ENCODE peak calls at places on chromosomes 4 and X, in six cellular contexts. G, O, Z, V, F and D are unnamed samples. For H3K36me3, the result is how much of the 10 kb centered on the place peaks cover.

GRCh38 chrX:21374163-21374993 is at the start of gene CNKSR2:
- DNase-seq in G (no peak), O (peak), Z (no peak), V (peak), F (no peak), D (peak)

GRCh38 chr4:43471950-43472349 is 579.4 kb downstream of the GRXCR1 start:
- DNase-seq in G (no peak), O (no peak), Z (peak), V (no peak), F (no peak), D (no peak)

GRCh38 chrX:129877401-129877800 is 28.6 kb upstream of the UTP14A start:
- DNase-seq in G (no peak), O (no peak), Z (no peak), V (no peak), F (no peak), D (no peak)

GRCh38 chr4:184375027-184375426 is 99.3 kb downstream of the IRF2 start:
- DNase-seq in G (no peak), O (no peak), Z (no peak), V (no peak), F (no peak), D (peak)

GRCh38 chr4:1714303-1715001 is 2.3 kb upstream of the SLBP start:
- DNase-seq in G (no peak), O (peak), Z (peak), V (no peak), F (no peak), D (no peak)

GRCh38 chr4:38911257-38911656 is 43.7 kb downstream of the FAM114A1 start:
- DNase-seq in G (no peak), O (peak), Z (no peak), V (no peak), F (no peak), D (no peak)

GRCh38 chrX:2261838-2262678 is 238.7 kb downstream of the DHRSX start:
- DNase-seq in G (no peak), O (peak), Z (no peak), V (no peak), F (no peak), D (no peak)

GRCh38 chr4:186144180-186144579 is 39.7 kb downstream of the FAM149A start:
- DNase-seq in G (peak), O (no peak), Z (no peak), V (peak), F (no peak), D (peak)

GRCh38 chr4:2694691-2695090 is 61.4 kb downstream of the TNIP2 start:
- DNase-seq in G (no peak), O (no peak), Z (no peak), V (no peak), F (no peak), D (no peak)

GRCh38 chr4:153223418-153223792 is 19.2 kb downstream of the TRIM2 start:
- DNase-seq in G (no peak), O (no peak), Z (no peak), V (no peak), F (no peak), D (peak)

GRCh38 chr4:5378002-5378401 is 326.7 kb downstream of the STK32B start:
- DNase-seq in G (no peak), O (no peak), Z (peak), V (no peak), F (peak), D (no peak)

GRCh38 chrX:72572248-72573157 is at the start of gene HDAC8:
- DNase-seq in G (peak), O (peak), Z (peak), V (peak), F (peak), D (peak)

GRCh38 chrX:154986826-154987575 is 35.5 kb downstream of the F8 start:
- DNase-seq in G (no peak), O (no peak), Z (peak), V (no peak), F (no peak), D (no peak)

GRCh38 chr4:94641702-94642560 is 115.8 kb upstream of the BMPR1B start:
- DNase-seq in G (no peak), O (no peak), Z (no peak), V (no peak), F (peak), D (peak)

GRCh38 chr4:26275261-26275660 is 45.6 kb upstream of the RBPJ start:
- DNase-seq in G (no peak), O (no peak), Z (no peak), V (no peak), F (no peak), D (no peak)

GRCh38 chr4:121697626-121698025 is 846 bp upstream of the ANXA5 start:
- DNase-seq in G (no peak), O (no peak), Z (peak), V (no peak), F (no peak), D (no peak)

GRCh38 chr4:128385199-128385598 is 97.6 kb upstream of the PGRMC2 start:
- DNase-seq in G (no peak), O (no peak), Z (no peak), V (no peak), F (no peak), D (no peak)

GRCh38 chrX:100964362-100964761 is 5.1 kb upstream of the ARL13A start:
- DNase-seq in G (no peak), O (no peak), Z (no peak), V (no peak), F (no peak), D (no peak)

GRCh38 chr4:10456270-10457254 is 664 bp downstream of the ZNF518B start:
- DNase-seq in G (peak), O (peak), Z (peak), V (no peak), F (peak), D (peak)

GRCh38 chr4:103137446-103137827 is 37.8 kb upstream of the BDH2 start:
- DNase-seq in G (no peak), O (no peak), Z (no peak), V (no peak), F (no peak), D (peak)

GRCh38 chrX:40543661-40544328 is 37.0 kb upstream of the ATP6AP2 start:
- DNase-seq in G (no peak), O (no peak), Z (peak), V (peak), F (peak), D (peak)

GRCh38 chrX:2710041-2710471 is 19.0 kb downstream of the CD99 start:
- DNase-seq in G (no peak), O (peak), Z (no peak), V (no peak), F (peak), D (peak)

GRCh38 chr4:40520533-40520932 is 109.1 kb downstream of the RBM47 start:
- DNase-seq in G (no peak), O (no peak), Z (no peak), V (no peak), F (no peak), D (no peak)

GRCh38 chr4:20603671-20604313 is 96.5 kb upstream of the PACRGL start:
- DNase-seq in G (no peak), O (no peak), Z (no peak), V (no peak), F (no peak), D (peak)

GRCh38 chr4:168995537-168996295 is 14.3 kb downstream of the CBR4 start:
- DNase-seq in G (no peak), O (no peak), Z (no peak), V (no peak), F (no peak), D (peak)

GRCh38 chr4:168998596-168998995 is 11.5 kb downstream of the CBR4 start:
- DNase-seq in G (no peak), O (no peak), Z (no peak), V (no peak), F (no peak), D (no peak)

GRCh38 chr4:169000315-169000714 is 9.7 kb downstream of the CBR4 start:
- DNase-seq in G (no peak), O (no peak), Z (no peak), V (no peak), F (no peak), D (no peak)

GRCh38 chr4:168994961-168995360 is 15.1 kb downstream of the CBR4 start:
- DNase-seq in G (no peak), O (no peak), Z (no peak), V (no peak), F (no peak), D (no peak)

GRCh38 chr4:168999836-169000235 is 10.2 kb downstream of the CBR4 start:
- DNase-seq in G (no peak), O (no peak), Z (no peak), V (no peak), F (no peak), D (no peak)
- H3K36me3 ChIP-seq in G (under half), O (half or more), Z (under half), V (under half), F (under half), D (under half)

DNA sequence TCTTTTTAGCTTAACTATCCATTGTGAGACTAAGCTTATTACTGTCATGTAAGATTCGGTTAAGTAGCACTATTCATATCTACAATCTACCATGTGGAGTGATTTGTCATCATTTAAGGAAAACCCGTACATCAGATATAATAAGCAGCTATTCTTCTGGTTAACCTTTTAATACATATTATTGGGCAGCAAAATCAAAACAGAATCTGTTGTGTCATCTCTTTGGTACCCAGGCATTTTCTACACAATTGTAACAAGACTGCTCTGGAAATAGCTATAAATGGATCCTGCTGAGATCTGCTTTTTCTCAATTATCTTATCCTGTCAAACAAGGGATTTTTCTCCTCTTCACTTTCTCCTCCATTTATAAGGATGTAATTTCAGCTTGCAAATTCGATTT is 521.5 kb upstream of the MAGEB2 start:
- DNase-seq in G (no peak), O (no peak), Z (no peak), V (no peak), F (no peak), D (no peak)
- H3K27ac ChIP-seq in G (no peak), O (no peak), Z (no peak), V (no peak), F (no peak), D (no peak)

GRCh38 chrX:308821-309520 is 9.6 kb downstream of the GTPBP6 start:
- DNase-seq in G (no peak), O (no peak), Z (no peak), V (no peak), F (no peak), D (no peak)

GRCh38 chrX:313546-313945 is 5.0 kb downstream of the GTPBP6 start:
- DNase-seq in G (no peak), O (no peak), Z (no peak), V (no peak), F (no peak), D (no peak)

GRCh38 chrX:312621-313331 is 5.8 kb downstream of the GTPBP6 start:
- DNase-seq in G (no peak), O (no peak), Z (no peak), V (no peak), F (no peak), D (no peak)

GRCh38 chrX:311156-312129 is 7.2 kb downstream of the GTPBP6 start:
- DNase-seq in G (no peak), O (no peak), Z (no peak), V (no peak), F (no peak), D (no peak)

DNA sequence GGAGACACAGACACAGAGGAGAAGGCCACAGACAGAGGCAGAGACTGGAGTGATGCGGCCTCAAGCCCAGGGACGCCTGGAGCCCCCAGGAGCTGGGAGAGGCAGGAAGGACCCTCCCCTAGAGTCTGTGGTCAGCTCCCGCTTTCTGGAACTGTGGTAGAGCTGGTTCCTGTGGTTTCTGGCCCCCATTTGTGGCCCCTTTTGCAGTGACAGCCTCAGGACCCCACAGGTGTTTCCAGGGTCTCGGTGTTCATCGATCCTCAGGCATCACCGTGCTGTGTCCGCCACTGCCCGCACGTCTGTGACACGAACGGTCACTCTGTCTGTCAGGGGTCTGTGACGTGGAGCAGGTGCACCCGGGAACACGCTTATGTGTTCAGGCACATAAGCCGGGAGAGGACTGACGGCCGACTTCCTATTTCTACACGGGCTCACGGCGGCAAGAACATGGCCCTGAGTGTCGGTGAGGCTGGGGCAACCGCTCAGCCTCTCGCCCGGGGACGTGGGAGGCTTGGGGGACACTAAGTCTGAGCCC is 7.9 kb downstream of the GTPBP6 start:
- DNase-seq in G (no peak), O (no peak), Z (no peak), V (no peak), F (no peak), D (no peak)
- H3K9ac ChIP-seq in G (no peak), O (no peak), Z (no peak), V (no peak), F (no peak), D (no peak)

GRCh38 chr4:188714907-188715306 is 575.7 kb downstream of the TRIML1 start:
- DNase-seq in G (no peak), O (no peak), Z (no peak), V (no peak), F (no peak), D (peak)
- H3K36me3 ChIP-seq in G (under half), O (under half), Z (under half), V (under half), F (under half), D (under half)

DNA sequence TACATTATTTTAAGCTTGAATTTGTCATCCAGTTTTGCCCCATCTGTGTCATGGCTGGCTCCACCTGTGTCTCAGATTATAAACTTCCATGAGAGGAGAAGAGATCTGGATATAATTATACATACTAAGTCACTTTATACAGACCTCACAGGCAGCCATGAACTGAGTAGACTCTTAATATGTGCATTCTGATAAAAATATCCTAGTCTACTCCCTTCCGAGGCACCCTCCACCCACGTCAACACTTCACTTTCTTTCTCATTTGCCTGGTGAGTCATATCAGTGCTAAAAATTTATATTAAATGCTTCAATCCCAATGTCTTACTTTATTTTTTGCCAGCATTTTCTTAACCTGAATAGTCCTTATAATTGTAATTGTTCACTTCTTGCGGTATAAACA is 35.1 kb downstream of the GABRA2 start:
- DNase-seq in G (no peak), O (no peak), Z (no peak), V (no peak), F (no peak), D (no peak)
- H3K27ac ChIP-seq in G (no peak), O (no peak), Z (no peak), V (no peak), F (no peak), D (no peak)

GRCh38 chrX:118520206-118520857 is 24.7 kb downstream of the DOCK11 start:
- DNase-seq in G (no peak), O (no peak), Z (no peak), V (no peak), F (no peak), D (peak)
- H3K9ac ChIP-seq in G (no peak), O (no peak), Z (no peak), V (no peak), F (no peak), D (no peak)

GRCh38 chr4:105461221-105462041 is 12.4 kb downstream of the PPA2 start:
- DNase-seq in G (no peak), O (no peak), Z (no peak), V (no peak), F (no peak), D (peak)
- H3K36me3 ChIP-seq in G (under half), O (under half), Z (under half), V (under half), F (under half), D (under half)

DNA sequence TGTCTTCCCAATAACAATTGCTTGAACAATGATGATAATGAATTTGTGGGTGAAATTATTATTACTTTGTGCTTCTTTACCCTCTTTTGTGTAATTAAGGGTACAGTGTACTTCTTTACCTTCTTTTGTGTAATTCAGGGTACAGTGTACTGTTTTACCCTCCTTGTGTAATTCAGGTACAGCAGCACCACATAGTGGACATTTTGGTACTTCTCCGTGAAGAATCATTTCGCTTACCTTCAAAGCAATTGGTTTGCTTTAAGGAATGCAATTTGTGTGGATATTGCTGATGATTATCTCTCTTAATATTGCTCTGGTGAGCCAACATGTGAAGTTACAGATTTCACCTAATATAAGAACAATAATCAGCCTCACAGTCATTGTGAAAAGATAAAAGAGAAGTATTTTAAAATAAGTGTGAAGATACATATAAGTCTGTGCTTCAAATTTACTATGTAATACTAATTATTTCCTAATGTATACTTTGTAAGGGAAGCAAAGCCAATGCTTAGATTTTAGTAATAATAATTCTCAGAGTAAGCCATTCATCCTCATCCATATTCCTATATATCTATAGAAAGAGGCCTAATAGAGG is 27.2 kb upstream of the SEC24B start:
- DNase-seq in G (peak), O (peak), Z (peak), V (peak), F (peak), D (peak)
- H3K27ac ChIP-seq in G (no peak), O (no peak), Z (no peak), V (no peak), F (no peak), D (no peak)

GRCh38 chrX:48474581-48474980 is 1.4 kb upstream of the FTSJ1 start:
- DNase-seq in G (no peak), O (no peak), Z (no peak), V (no peak), F (no peak), D (no peak)
- H3K9ac ChIP-seq in G (no peak), O (no peak), Z (peak), V (no peak), F (peak), D (no peak)